ENCODE peak calls at places on chromosomes 12 and 14, in eight cellular contexts. One of them, this sample, is unnamed.

GRCh38 chr12:58621126-58621525 is 299.2 kb downstream of the LRIG3 start:
- DNase-seq in uterus: no peak
- DNase-seq in lower lobe of right lung: no peak
- DNase-seq in bronchial epithelial cell: no peak
- DNase-seq in body of pancreas: no peak
- DNase-seq in heart right ventricle: no peak
- DNase-seq in A549: no peak
- DNase-seq in gastrocnemius medialis: no peak
- DNase-seq in this sample: no peak

GRCh38 chr14:61322799-61323290 is 1.5 kb downstream of the PRKCH start:
- DNase-seq in uterus: no peak
- DNase-seq in heart right ventricle: no peak
- DNase-seq in lower lobe of right lung: peak
- DNase-seq in bronchial epithelial cell: peak
- DNase-seq in A549: peak
- DNase-seq in body of pancreas: no peak
- DNase-seq in gastrocnemius medialis: no peak
- DNase-seq in this sample: no peak

GRCh38 chr12:71945121-71945520 is 6.5 kb downstream of the TPH2 start:
- DNase-seq in uterus: no peak
- DNase-seq in lower lobe of right lung: no peak
- DNase-seq in gastrocnemius medialis: no peak
- DNase-seq in bronchial epithelial cell: no peak
- DNase-seq in body of pancreas: no peak
- DNase-seq in heart right ventricle: no peak
- DNase-seq in A549: no peak
- DNase-seq in this sample: no peak

GRCh38 chr14:36443374-36443773 is 76.7 kb downstream of the NKX2-1 start:
- DNase-seq in gastrocnemius medialis: no peak
- DNase-seq in body of pancreas: no peak
- DNase-seq in heart right ventricle: no peak
- DNase-seq in uterus: no peak
- DNase-seq in lower lobe of right lung: no peak
- DNase-seq in bronchial epithelial cell: no peak
- DNase-seq in A549: no peak
- DNase-seq in this sample: no peak

GRCh38 chr12:89959188-89959587 is 250.6 kb upstream of the ATP2B1 start:
- DNase-seq in uterus: no peak
- DNase-seq in heart right ventricle: no peak
- DNase-seq in gastrocnemius medialis: no peak
- DNase-seq in body of pancreas: no peak
- DNase-seq in bronchial epithelial cell: no peak
- DNase-seq in lower lobe of right lung: no peak
- DNase-seq in A549: no peak
- DNase-seq in this sample: no peak

GRCh38 chr14:53327716-53328115 is 174.6 kb upstream of the DDHD1 start:
- DNase-seq in lower lobe of right lung: no peak
- DNase-seq in gastrocnemius medialis: no peak
- DNase-seq in body of pancreas: no peak
- DNase-seq in bronchial epithelial cell: peak
- DNase-seq in heart right ventricle: no peak
- DNase-seq in uterus: peak
- DNase-seq in A549: no peak
- DNase-seq in this sample: no peak

GRCh38 chr12:51923506-51924365 is 16.4 kb downstream of the ACVRL1 start:
- DNase-seq in lower lobe of right lung: peak
- DNase-seq in heart right ventricle: peak
- DNase-seq in bronchial epithelial cell: no peak
- DNase-seq in body of pancreas: peak
- DNase-seq in A549: no peak
- DNase-seq in uterus: peak
- DNase-seq in gastrocnemius medialis: peak
- DNase-seq in this sample: peak

GRCh38 chr14:21233457-21234076 is 35.7 kb downstream of the HNRNPC start:
- DNase-seq in uterus: no peak
- DNase-seq in bronchial epithelial cell: no peak
- DNase-seq in lower lobe of right lung: no peak
- DNase-seq in heart right ventricle: no peak
- DNase-seq in body of pancreas: no peak
- DNase-seq in gastrocnemius medialis: no peak
- DNase-seq in A549: peak
- DNase-seq in this sample: peak

GRCh38 chr12:45973526-45973925 is 16.8 kb downstream of the SCAF11 start:
- DNase-seq in gastrocnemius medialis: no peak
- DNase-seq in body of pancreas: no peak
- DNase-seq in heart right ventricle: no peak
- DNase-seq in uterus: no peak
- DNase-seq in A549: no peak
- DNase-seq in bronchial epithelial cell: no peak
- DNase-seq in lower lobe of right lung: no peak
- DNase-seq in this sample: no peak

GRCh38 chr14:78835052-78835451 is 664.9 kb downstream of the NRXN3 start:
- DNase-seq in body of pancreas: no peak
- DNase-seq in lower lobe of right lung: no peak
- DNase-seq in uterus: no peak
- DNase-seq in A549: no peak
- DNase-seq in bronchial epithelial cell: no peak
- DNase-seq in heart right ventricle: no peak
- DNase-seq in gastrocnemius medialis: no peak
- DNase-seq in this sample: peak

DNA sequence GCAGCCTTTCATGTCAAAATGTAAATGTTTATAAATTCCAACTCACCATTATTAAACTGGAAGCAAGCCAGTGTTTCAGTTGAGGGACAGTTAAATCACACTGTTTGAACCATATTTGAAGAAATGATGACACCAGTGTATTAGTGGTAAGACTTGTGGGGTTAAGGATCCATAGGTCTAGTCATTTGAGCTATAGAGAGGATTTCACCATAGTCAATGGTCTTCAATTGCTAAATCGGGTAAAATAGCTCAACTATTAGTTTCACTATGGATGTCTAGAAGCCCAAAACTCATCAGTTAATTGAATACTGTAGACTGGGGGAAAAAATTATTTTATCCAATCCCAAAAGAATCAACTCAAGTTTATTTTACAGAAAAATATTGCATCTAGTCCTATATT is 659.1 kb downstream of the NRXN3 start:
- DNase-seq in lower lobe of right lung: no peak
- DNase-seq in uterus: no peak
- DNase-seq in bronchial epithelial cell: no peak
- DNase-seq in body of pancreas: no peak
- DNase-seq in A549: no peak
- DNase-seq in gastrocnemius medialis: no peak
- DNase-seq in heart right ventricle: no peak
- DNase-seq in this sample: no peak
- TF ChIP-seq CTCF in lower lobe of right lung: no peak
- TF ChIP-seq CTCF in uterus: no peak
- TF ChIP-seq CTCF in bronchial epithelial cell: no peak
- TF ChIP-seq CTCF in body of pancreas: no peak
- TF ChIP-seq CTCF in A549: no peak
- TF ChIP-seq CTCF in gastrocnemius medialis: no peak
- TF ChIP-seq CTCF in heart right ventricle: no peak
- TF ChIP-seq CTCF in this sample: no peak

GRCh38 chr12:82517808-82518207 is 159.5 kb downstream of the METTL25 start:
- DNase-seq in uterus: no peak
- DNase-seq in bronchial epithelial cell: no peak
- DNase-seq in body of pancreas: no peak
- DNase-seq in lower lobe of right lung: no peak
- DNase-seq in gastrocnemius medialis: no peak
- DNase-seq in A549: no peak
- DNase-seq in heart right ventricle: no peak
- DNase-seq in this sample: no peak
- TF ChIP-seq CTCF in uterus: no peak
- TF ChIP-seq CTCF in bronchial epithelial cell: no peak
- TF ChIP-seq CTCF in body of pancreas: no peak
- TF ChIP-seq CTCF in lower lobe of right lung: no peak
- TF ChIP-seq CTCF in gastrocnemius medialis: no peak
- TF ChIP-seq CTCF in A549: no peak
- TF ChIP-seq CTCF in heart right ventricle: no peak
- TF ChIP-seq CTCF in this sample: no peak

GRCh38 chr12:31705651-31706050 is 23.2 kb downstream of the AMN1 start:
- DNase-seq in uterus: no peak
- DNase-seq in lower lobe of right lung: no peak
- DNase-seq in gastrocnemius medialis: no peak
- DNase-seq in bronchial epithelial cell: no peak
- DNase-seq in body of pancreas: no peak
- DNase-seq in heart right ventricle: no peak
- DNase-seq in A549: no peak
- DNase-seq in this sample: no peak

GRCh38 chr12:31702047-31702446 is 26.8 kb downstream of the AMN1 start:
- DNase-seq in A549: peak
- DNase-seq in uterus: no peak
- DNase-seq in gastrocnemius medialis: no peak
- DNase-seq in body of pancreas: no peak
- DNase-seq in lower lobe of right lung: no peak
- DNase-seq in heart right ventricle: no peak
- DNase-seq in bronchial epithelial cell: peak
- DNase-seq in this sample: no peak
- TF ChIP-seq CTCF in A549: peak
- TF ChIP-seq CTCF in uterus: no peak
- TF ChIP-seq CTCF in gastrocnemius medialis: no peak
- TF ChIP-seq CTCF in body of pancreas: no peak
- TF ChIP-seq CTCF in lower lobe of right lung: peak
- TF ChIP-seq CTCF in heart right ventricle: peak
- TF ChIP-seq CTCF in bronchial epithelial cell: peak
- TF ChIP-seq CTCF in this sample: no peak

DNA sequence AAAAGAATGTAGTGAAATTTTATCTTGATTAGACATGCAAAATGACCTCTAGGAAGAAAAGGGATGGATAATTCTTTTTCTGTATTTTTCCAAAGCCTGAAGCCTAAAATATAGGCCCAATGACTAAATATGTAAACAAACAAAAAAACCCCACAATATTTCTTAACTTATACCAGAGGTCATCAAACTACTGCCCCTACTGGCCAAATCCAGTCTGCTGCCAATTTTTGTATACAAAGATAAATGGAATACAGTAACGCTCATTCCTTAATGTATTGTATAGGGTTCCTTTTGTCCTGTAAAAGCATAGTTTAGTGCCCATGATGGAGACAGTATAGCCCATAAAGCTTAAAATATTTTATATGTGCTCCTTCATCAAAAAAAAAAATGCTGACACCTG is 145.7 kb upstream of the ALG10 start:
- DNase-seq in A549: no peak
- DNase-seq in uterus: no peak
- DNase-seq in lower lobe of right lung: no peak
- DNase-seq in body of pancreas: no peak
- DNase-seq in gastrocnemius medialis: no peak
- DNase-seq in bronchial epithelial cell: peak
- DNase-seq in heart right ventricle: no peak
- DNase-seq in this sample: no peak
- TF ChIP-seq CTCF in A549: no peak
- TF ChIP-seq CTCF in uterus: no peak
- TF ChIP-seq CTCF in lower lobe of right lung: no peak
- TF ChIP-seq CTCF in body of pancreas: no peak
- TF ChIP-seq CTCF in gastrocnemius medialis: no peak
- TF ChIP-seq CTCF in bronchial epithelial cell: no peak
- TF ChIP-seq CTCF in heart right ventricle: no peak
- TF ChIP-seq CTCF in this sample: no peak

GRCh38 chr14:33475623-33476022 is 475.3 kb downstream of the EGLN3 start:
- DNase-seq in A549: peak
- DNase-seq in heart right ventricle: peak
- DNase-seq in bronchial epithelial cell: peak
- DNase-seq in gastrocnemius medialis: no peak
- DNase-seq in uterus: no peak
- DNase-seq in lower lobe of right lung: no peak
- DNase-seq in body of pancreas: peak
- DNase-seq in this sample: peak
- TF ChIP-seq CTCF in A549: peak
- TF ChIP-seq CTCF in heart right ventricle: peak
- TF ChIP-seq CTCF in bronchial epithelial cell: peak
- TF ChIP-seq CTCF in gastrocnemius medialis: no peak
- TF ChIP-seq CTCF in uterus: no peak
- TF ChIP-seq CTCF in lower lobe of right lung: peak
- TF ChIP-seq CTCF in body of pancreas: no peak
- TF ChIP-seq CTCF in this sample: peak